ENCODE peak calls at places on chromosomes 6 and 20, in six cellular contexts. R, O, Z, V, L and N are unnamed samples.

GRCh38 chr6:62980724-62981123 is 230.5 kb upstream of the FKBP1C start:
- DNase-seq in V (no peak), O (no peak), Z (no peak), L (peak), R (no peak), N (no peak)

GRCh38 chr20:35271073-35271882 is 6.6 kb downstream of the MMP24OS start:
- DNase-seq in O (no peak), L (no peak), R (no peak), Z (no peak), V (no peak), N (no peak)

GRCh38 chr6:53373638-53374037 is 24.9 kb upstream of the ELOVL5 start:
- DNase-seq in L (no peak), O (no peak), R (no peak), Z (no peak), V (no peak), N (no peak)

GRCh38 chr6:103893082-103893481 is 966.6 kb downstream of the HACE1 start:
- DNase-seq in O (no peak), R (no peak), Z (no peak), L (no peak), V (no peak), N (no peak)

GRCh38 chr20:10513931-10514575 is 78.9 kb downstream of the SLX4IP start:
- DNase-seq in Z (no peak), O (no peak), R (no peak), L (no peak), V (no peak), N (no peak)

GRCh38 chr6:40426341-40427066 is 160.7 kb downstream of the LRFN2 start:
- DNase-seq in L (no peak), V (no peak), Z (no peak), O (no peak), R (no peak), N (no peak)

GRCh38 chr6:10793695-10794094 is 44.6 kb downstream of the MAK start:
- DNase-seq in V (no peak), R (no peak), L (no peak), Z (no peak), O (no peak), N (no peak)

GRCh38 chr20:33561981-33562601 is 72.2 kb downstream of the CBFA2T2 start:
- DNase-seq in V (no peak), L (peak), O (no peak), R (peak), Z (no peak), N (peak)

GRCh38 chr6:3296537-3297453 is 38.0 kb downstream of the PSMG4 start:
- DNase-seq in L (no peak), Z (no peak), O (no peak), R (peak), V (no peak), N (peak)

GRCh38 chr6:154448448-154449096 is 61.9 kb downstream of the CNKSR3 start:
- DNase-seq in O (no peak), L (no peak), V (no peak), R (no peak), Z (no peak), N (no peak)

GRCh38 chr20:10111144-10111771 is 76.5 kb downstream of the ANKEF1 start:
- DNase-seq in O (no peak), L (no peak), V (no peak), R (no peak), Z (no peak), N (no peak)

GRCh38 chr6:151004415-151005024 is 139.0 kb downstream of the MTHFD1L start:
- DNase-seq in O (no peak), V (no peak), L (no peak), Z (no peak), R (no peak), N (no peak)

GRCh38 chr6:62808575-62809293 is 402.5 kb upstream of the FKBP1C start:
- DNase-seq in V (no peak), L (no peak), R (no peak), O (no peak), Z (no peak), N (no peak)

GRCh38 chr20:539236-539635 is 4.4 kb downstream of the CSNK2A1 start:
- DNase-seq in L (no peak), V (no peak), Z (no peak), O (no peak), R (no peak), N (no peak)

GRCh38 chr6:74343804-74344203 is 647.8 kb downstream of the CD109 start:
- DNase-seq in L (no peak), O (no peak), Z (no peak), V (no peak), R (no peak), N (no peak)
- TF ChIP-seq CTCF in L (peak), O (peak), Z (no peak), V (peak), R (no peak), N (peak)

GRCh38 chr6:140051521-140052455 is 677.3 kb upstream of the CITED2 start:
- DNase-seq in L (no peak), V (no peak), R (no peak), Z (no peak), O (no peak), N (peak)

GRCh38 chr6:140047321-140047720 is 672.9 kb upstream of the CITED2 start:
- DNase-seq in L (no peak), O (no peak), V (no peak), Z (no peak), R (no peak), N (no peak)

GRCh38 chr6:140048202-140048790 is 673.8 kb upstream of the CITED2 start:
- DNase-seq in R (no peak), Z (no peak), V (no peak), O (no peak), L (no peak), N (no peak)

GRCh38 chr6:140050232-140050995 is 676.0 kb upstream of the CITED2 start:
- DNase-seq in V (no peak), Z (no peak), O (no peak), L (peak), R (peak), N (peak)

GRCh38 chr6:140052757-140053729 is 678.6 kb upstream of the CITED2 start:
- DNase-seq in R (peak), V (no peak), O (no peak), L (peak), Z (peak), N (no peak)
- TF ChIP-seq CTCF in R (no peak), V (peak), O (no peak), L (peak), Z (peak), N (peak)

GRCh38 chr20:44800398-44801046 is 9.8 kb downstream of the RIMS4 start:
- DNase-seq in L (peak), Z (peak), V (peak), O (no peak), R (no peak), N (peak)
- TF ChIP-seq CTCF in L (peak), Z (no peak), V (no peak), O (no peak), R (no peak), N (no peak)

GRCh38 chr6:6007311-6008113 is 787 bp upstream of the NRN1 start:
- DNase-seq in O (no peak), Z (peak), L (peak), V (peak), R (peak), N (peak)
- TF ChIP-seq CTCF in O (no peak), Z (peak), L (peak), V (peak), R (peak), N (peak)

DNA sequence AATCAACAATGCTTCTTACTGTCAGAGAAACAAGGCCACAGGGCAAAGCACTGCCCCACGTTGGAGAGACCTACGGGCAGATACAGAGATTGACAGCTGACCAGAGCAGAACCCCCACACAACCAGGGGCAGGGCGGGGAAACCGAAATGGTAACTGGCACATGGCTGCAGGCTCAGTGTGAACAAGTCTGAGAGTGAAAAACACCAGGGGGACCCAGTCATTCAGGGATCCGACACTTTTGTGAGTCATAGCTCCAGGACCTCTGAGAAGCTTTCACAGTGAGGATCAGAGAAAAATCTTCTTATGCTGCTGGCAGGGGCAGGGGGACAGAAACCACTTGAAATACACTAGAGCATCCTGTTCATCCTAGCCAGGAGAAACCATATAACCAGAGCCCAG is 254.2 kb downstream of the C6orf118 start:
- DNase-seq in O (no peak), Z (no peak), L (peak), R (no peak), V (no peak), N (no peak)
- TF ChIP-seq CTCF in O (no peak), Z (no peak), L (no peak), R (no peak), V (no peak), N (no peak)